ENCODE peak calls at places on chromosomes 4 and X, in ten cellular contexts. K is mucosa of descending colon; H is transverse colon; X is AG04449; D is astrocyte of the spinal cord; N is choroid plexus epithelial cell; C is upper lobe of left lung; L is CD4-positive, CD25-positive, alpha-beta regulatory T cell; W is NB4; B is iPS DF 6.9. A is an unnamed sample.

GRCh38 chr4:55175779-55176231 is 50.4 kb upstream of the KDR start:
- DNase-seq in K (no peak), X (peak; percentile 41), H (no peak), W (no peak), D (peak; percentile 65), N (peak; percentile 61), C (no peak), B (no peak), L (no peak), A (no peak)

GRCh38 chr4:121462660-121463261 is 81.9 kb upstream of the QRFPR start:
- DNase-seq in K (no peak), N (peak; percentile 82), B (peak; percentile 61), X (peak; percentile 7), C (peak; percentile 37), L (peak; percentile 72), H (peak; percentile 20), D (peak; percentile 72), W (peak; percentile 67), A (peak; percentile 51)

GRCh38 chr4:155523358-155523757 is 143.3 kb upstream of the GUCY1A1 start:
- DNase-seq in C (no peak), X (no peak), H (no peak), D (no peak), B (no peak), N (no peak), W (no peak), K (no peak), L (no peak), A (no peak)

GRCh38 chr4:101954975-101955678 is 164.6 kb downstream of the BANK1 start:
- DNase-seq in X (no peak), K (no peak), B (no peak), C (no peak), W (no peak), N (no peak), H (no peak), D (no peak), L (no peak), A (no peak)

GRCh38 chr4:8376361-8377102 is 64.0 kb downstream of the ACOX3 start:
- DNase-seq in C (no peak), B (no peak), W (no peak), K (no peak), N (peak; percentile 65), H (no peak), D (peak; percentile 54), L (no peak), X (no peak), A (no peak)

GRCh38 chr4:76385974-76386373 is 35.0 kb downstream of the CCDC158 start:
- DNase-seq in L (no peak), D (no peak), X (no peak), K (no peak), H (no peak), W (no peak), B (no peak), C (no peak), N (no peak), A (no peak)

GRCh38 chr4:146445198-146446150 is 76.3 kb downstream of the SLC10A7 start:
- DNase-seq in N (no peak), K (no peak), L (no peak), H (no peak), B (no peak), D (no peak), W (no peak), C (no peak), X (no peak), A (no peak)

GRCh38 chrX:357693-358471 is 28.8 kb downstream of the PPP2R3B start:
- DNase-seq in N (peak; percentile 63), K (no peak), H (no peak), W (peak; percentile 72), X (no peak), L (peak; percentile 85), B (no peak), C (no peak), D (peak; percentile 29), A (no peak)

GRCh38 chr4:25937801-25938200 is 23.8 kb downstream of the SMIM20 start:
- DNase-seq in L (peak; percentile 23), N (peak; percentile 61), W (no peak), C (no peak), K (no peak), X (no peak), D (peak; percentile 69), B (no peak), H (no peak), A (no peak)

GRCh38 chr4:59818656-59819055 is 1381.5 kb upstream of the ADGRL3 start:
- DNase-seq in X (no peak), W (peak; percentile 16), C (no peak), D (peak; percentile 48), N (no peak), H (no peak), B (no peak), L (peak; percentile 0), K (no peak), A (no peak)

GRCh38 chr4:166895771-166896170 is 338.5 kb downstream of the SPOCK3 start:
- DNase-seq in D (no peak), B (no peak), X (no peak), W (no peak), K (no peak), C (no peak), H (no peak), N (no peak), L (no peak), A (no peak)

GRCh38 chrX:40154229-40154852 is 56.6 kb upstream of the BCOR start:
- DNase-seq in L (no peak), W (peak; percentile 81), B (no peak), N (peak; percentile 45), X (no peak), K (peak; percentile 34), D (peak; percentile 35), H (no peak), C (no peak), A (peak; percentile 25)

GRCh38 chr4:125382995-125383394 is 68.2 kb downstream of the FAT4 start:
- DNase-seq in D (peak; percentile 40), L (no peak), N (peak; percentile 38), B (no peak), K (no peak), C (no peak), H (no peak), W (no peak), X (no peak), A (no peak)

GRCh38 chr4:71994559-71994958 is 37.2 kb upstream of the NPFFR2 start:
- DNase-seq in X (no peak), D (no peak), C (no peak), K (no peak), B (no peak), N (no peak), H (no peak), L (no peak), W (no peak), A (no peak)

GRCh38 chrX:16096131-16096530 is 27.2 kb upstream of the GRPR start:
- DNase-seq in C (no peak), L (no peak), W (no peak), B (no peak), K (no peak), X (no peak), N (no peak), H (no peak), D (no peak), A (no peak)

GRCh38 chr4:138910201-138910913 is 105.2 kb upstream of the NOCT start:
- DNase-seq in L (no peak), D (peak; percentile 60), H (no peak), W (no peak), C (no peak), N (peak; percentile 48), X (no peak), B (no peak), K (no peak), A (no peak)
- H3K4me3 ChIP-seq in L (no peak overlapping the region), D (no peak overlapping the region), H (no peak overlapping the region), W (no peak overlapping the region), C (no peak overlapping the region), N (no peak overlapping the region), X (no peak overlapping the region), B (no peak overlapping the region), K (no peak overlapping the region), A (no peak overlapping the region)

DNA sequence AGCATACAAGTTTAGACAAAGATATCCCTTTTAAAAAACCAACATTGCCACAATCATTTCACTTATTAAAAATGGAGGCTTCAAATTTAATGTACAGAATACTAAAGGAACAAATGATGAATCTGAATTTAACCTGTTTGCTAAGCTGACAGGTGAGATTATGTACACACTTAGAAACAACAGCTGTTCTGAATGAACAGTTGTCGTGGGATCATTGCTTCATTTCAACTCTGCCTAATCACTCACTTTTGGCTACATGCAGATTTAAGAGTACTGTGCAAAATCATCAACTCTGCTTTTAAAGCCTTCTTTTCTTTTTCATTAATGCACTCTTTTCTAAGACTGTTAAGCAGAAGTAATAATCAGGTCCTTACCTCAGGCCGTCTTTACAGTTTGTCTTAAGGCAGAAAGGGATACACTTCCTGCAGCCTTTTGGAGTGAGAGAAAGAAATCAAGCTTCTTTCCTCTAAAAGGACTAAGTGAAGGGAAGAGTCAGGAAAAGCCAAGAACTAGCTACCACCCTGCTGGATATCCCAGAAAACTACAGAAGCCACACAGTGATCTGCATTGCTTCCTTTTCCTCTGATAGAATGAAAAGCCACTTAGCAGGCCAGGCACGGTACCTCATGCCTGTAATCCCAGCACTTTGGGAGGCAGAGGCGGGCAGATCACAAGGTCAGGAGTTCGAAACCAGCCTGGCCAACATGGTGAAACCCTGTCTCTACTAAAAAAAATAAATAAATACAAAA is 54.7 kb upstream of the NPNT start:
- DNase-seq in K (no peak), D (no peak), H (no peak), B (no peak), X (no peak), W (no peak), C (no peak), L (no peak), N (no peak), A (no peak)
- H3K4me3 ChIP-seq in K (no peak overlapping the region), D (no peak overlapping the region), H (no peak overlapping the region), B (no peak overlapping the region), X (no peak overlapping the region), W (no peak overlapping the region), C (no peak overlapping the region), L (no peak overlapping the region), N (no peak overlapping the region), A (no peak overlapping the region)

GRCh38 chrX:83509246-83509801 is 1.2 kb downstream of the POU3F4 start:
- DNase-seq in C (no peak), W (no peak), K (no peak), X (no peak), H (no peak), D (peak; percentile 41), L (no peak), N (no peak), B (no peak), A (no peak)
- H3K4me3 ChIP-seq in C (no peak overlapping the region), W (no peak overlapping the region), K (no peak overlapping the region), X (no peak overlapping the region), H (peak overlapping the region; percentile 26), D (peak overlapping the region; percentile 48), L (no peak overlapping the region), N (no peak overlapping the region), B (no peak overlapping the region), A (no peak overlapping the region)

DNA sequence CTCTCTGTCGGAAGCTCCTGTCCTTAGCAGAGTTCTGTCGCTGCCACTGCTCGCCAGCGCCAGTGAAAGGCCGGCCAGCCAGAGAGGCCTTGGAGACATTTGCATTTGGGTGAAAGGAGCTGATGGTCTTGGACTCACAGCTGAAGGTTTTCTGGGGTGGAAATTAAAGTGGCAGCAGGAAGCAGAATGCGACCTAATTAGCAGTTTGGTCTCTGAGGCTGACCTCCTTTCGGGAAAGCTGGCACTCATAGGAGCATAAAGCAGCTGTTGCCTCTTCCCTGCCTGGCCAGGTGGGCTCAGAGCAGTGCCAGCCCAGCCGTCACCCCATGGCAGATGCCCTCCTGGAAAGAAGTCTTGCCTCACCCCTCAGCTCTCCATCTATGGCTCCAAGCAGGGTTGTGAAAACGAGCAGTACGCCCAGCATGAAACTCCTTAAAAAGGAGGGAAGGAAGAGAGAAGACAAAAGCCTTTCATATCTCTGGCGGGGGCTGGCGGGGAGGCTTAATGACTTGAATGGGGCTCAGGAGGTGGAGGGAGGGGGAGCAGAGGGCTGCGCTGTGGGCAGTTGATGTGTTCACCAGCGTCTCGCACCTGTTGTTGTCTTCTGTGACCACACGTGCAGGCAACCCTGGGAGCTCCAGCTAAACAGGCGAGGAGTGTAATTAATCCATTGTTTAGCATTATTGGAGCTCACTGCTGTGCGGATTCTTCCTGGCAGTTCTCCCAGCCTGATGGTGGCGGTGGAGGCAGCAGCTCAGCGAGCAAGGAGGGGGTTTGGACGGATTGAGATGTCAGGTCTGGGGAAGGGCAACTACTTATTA is 264.0 kb downstream of the MID1IP1 start:
- DNase-seq in D (no peak), W (no peak), K (no peak), N (no peak), B (peak; percentile 25), X (no peak), C (no peak), H (no peak), L (no peak), A (no peak)
- H3K4me3 ChIP-seq in D (no peak overlapping the region), W (no peak overlapping the region), K (no peak overlapping the region), N (no peak overlapping the region), B (no peak overlapping the region), X (no peak overlapping the region), C (no peak overlapping the region), H (no peak overlapping the region), L (no peak overlapping the region), A (no peak overlapping the region)

A was measured in colonic mucosa.